ENCODE peak calls at places on chromosome 19, in nine cellular contexts. One of them, this sample, is unnamed.

GRCh38 chr19:39351537-39352037 is 9.4 kb downstream of the SAMD4B start:
- DNase-seq in GM23338: no peak
- DNase-seq in stomach: no peak
- DNase-seq in suprapubic skin: no peak
- DNase-seq in breast epithelium: no peak
- DNase-seq in transverse colon: no peak
- DNase-seq in H1: no peak
- DNase-seq in HCT116: no peak
- DNase-seq in K562: peak; percentile 38
- DNase-seq in this sample: no peak

GRCh38 chr19:55617426-55617825 is 6.9 kb downstream of the ZNF784 start:
- DNase-seq in GM23338: peak; percentile 1
- DNase-seq in stomach: no peak
- DNase-seq in suprapubic skin: no peak
- DNase-seq in breast epithelium: no peak
- DNase-seq in transverse colon: no peak
- DNase-seq in H1: no peak
- DNase-seq in HCT116: no peak
- DNase-seq in K562: no peak
- DNase-seq in this sample: no peak

GRCh38 chr19:46390866-46391265 is 22.5 kb downstream of the CCDC8 start:
- DNase-seq in GM23338: no peak
- DNase-seq in stomach: no peak
- DNase-seq in suprapubic skin: peak; percentile 65
- DNase-seq in breast epithelium: no peak
- DNase-seq in transverse colon: no peak
- DNase-seq in H1: no peak
- DNase-seq in HCT116: no peak
- DNase-seq in K562: no peak
- DNase-seq in this sample: no peak

GRCh38 chr19:14023404-14024235 is 4.3 kb upstream of the RLN3 start:
- DNase-seq in GM23338: peak; percentile 90
- DNase-seq in stomach: peak; percentile 58
- DNase-seq in suprapubic skin: no peak
- DNase-seq in breast epithelium: no peak
- DNase-seq in transverse colon: peak; percentile 73
- DNase-seq in H1: peak; percentile 62
- DNase-seq in HCT116: no peak
- DNase-seq in K562: peak; percentile 71
- DNase-seq in this sample: no peak

GRCh38 chr19:40217921-40218890 is at the start of gene TTC9B:
- DNase-seq in GM23338: peak; percentile 90
- DNase-seq in stomach: no peak
- DNase-seq in suprapubic skin: no peak
- DNase-seq in breast epithelium: no peak
- DNase-seq in transverse colon: no peak
- DNase-seq in H1: peak; percentile 46
- DNase-seq in HCT116: no peak
- DNase-seq in K562: peak; percentile 91
- DNase-seq in this sample: no peak

GRCh38 chr19:41321600-41322270 is 11.8 kb downstream of the CCDC97 start:
- DNase-seq in GM23338: peak; percentile 84
- DNase-seq in stomach: no peak
- DNase-seq in suprapubic skin: no peak
- DNase-seq in breast epithelium: no peak
- DNase-seq in transverse colon: peak; percentile 41
- DNase-seq in H1: peak; percentile 70
- DNase-seq in HCT116: no peak
- DNase-seq in K562: peak; percentile 65
- DNase-seq in this sample: no peak

GRCh38 chr19:50820549-50821247 is 2.9 kb downstream of the KLK1 start:
- DNase-seq in GM23338: peak; percentile 53
- DNase-seq in stomach: no peak
- DNase-seq in suprapubic skin: no peak
- DNase-seq in breast epithelium: no peak
- DNase-seq in transverse colon: peak; percentile 85
- DNase-seq in H1: no peak
- DNase-seq in HCT116: no peak
- DNase-seq in K562: peak; percentile 85
- DNase-seq in this sample: no peak

GRCh38 chr19:49766938-49767315 is at the start of gene AP2A1:
- DNase-seq in GM23338: no peak
- DNase-seq in stomach: no peak
- DNase-seq in suprapubic skin: no peak
- DNase-seq in breast epithelium: no peak
- DNase-seq in transverse colon: no peak
- DNase-seq in H1: no peak
- DNase-seq in HCT116: no peak
- DNase-seq in K562: no peak
- DNase-seq in this sample: no peak

GRCh38 chr19:2617393-2618165 is 84.9 kb downstream of the GNG7 start:
- DNase-seq in GM23338: no peak
- DNase-seq in stomach: no peak
- DNase-seq in suprapubic skin: no peak
- DNase-seq in breast epithelium: no peak
- DNase-seq in transverse colon: no peak
- DNase-seq in H1: no peak
- DNase-seq in HCT116: no peak
- DNase-seq in K562: no peak
- DNase-seq in this sample: no peak

GRCh38 chr19:2616741-2617392 is 85.6 kb downstream of the GNG7 start:
- DNase-seq in GM23338: no peak
- DNase-seq in stomach: peak; percentile 66
- DNase-seq in suprapubic skin: no peak
- DNase-seq in breast epithelium: no peak
- DNase-seq in transverse colon: peak; percentile 50
- DNase-seq in H1: no peak
- DNase-seq in HCT116: no peak
- DNase-seq in K562: no peak
- DNase-seq in this sample: no peak

GRCh38 chr19:2615782-2616181 is 86.7 kb downstream of the GNG7 start:
- DNase-seq in GM23338: no peak
- DNase-seq in stomach: no peak
- DNase-seq in suprapubic skin: no peak
- DNase-seq in breast epithelium: no peak
- DNase-seq in transverse colon: no peak
- DNase-seq in H1: no peak
- DNase-seq in HCT116: no peak
- DNase-seq in K562: no peak
- DNase-seq in this sample: no peak

GRCh38 chr19:2619076-2619475 is 83.4 kb downstream of the GNG7 start:
- DNase-seq in GM23338: no peak
- DNase-seq in stomach: no peak
- DNase-seq in suprapubic skin: no peak
- DNase-seq in breast epithelium: no peak
- DNase-seq in transverse colon: no peak
- DNase-seq in H1: no peak
- DNase-seq in HCT116: no peak
- DNase-seq in K562: no peak
- DNase-seq in this sample: no peak

DNA sequence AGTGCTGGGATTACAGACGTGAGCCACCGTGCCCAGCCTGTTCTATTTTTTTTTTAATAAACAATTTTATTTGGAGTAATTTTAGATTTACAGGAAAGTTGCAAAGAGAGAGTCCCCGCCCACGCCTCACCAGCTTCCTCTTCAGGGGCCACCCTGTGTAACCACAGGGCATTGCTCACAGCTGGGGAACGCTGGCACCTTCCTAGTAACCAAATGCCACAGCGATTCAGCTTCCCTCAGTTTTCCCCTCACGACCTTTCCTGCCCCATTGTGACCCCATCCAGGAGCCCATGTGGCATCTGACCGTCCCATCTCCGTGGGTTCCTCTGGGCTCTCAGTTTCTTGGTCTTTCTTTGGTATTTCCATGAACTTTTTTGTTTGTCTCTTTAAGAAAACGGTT is 83.9 kb downstream of the GNG7 start:
- DNase-seq in GM23338: no peak
- DNase-seq in stomach: peak; percentile 59
- DNase-seq in suprapubic skin: no peak
- DNase-seq in breast epithelium: peak; percentile 45
- DNase-seq in transverse colon: peak; percentile 74
- DNase-seq in H1: no peak
- DNase-seq in HCT116: peak; percentile 62
- DNase-seq in K562: no peak
- DNase-seq in this sample: no peak
- TF ChIP-seq POLR2AphosphoS5 in GM23338: no peak
- TF ChIP-seq POLR2AphosphoS5 in stomach: no peak
- TF ChIP-seq POLR2AphosphoS5 in suprapubic skin: no peak
- TF ChIP-seq POLR2AphosphoS5 in breast epithelium: peak; percentile 29
- TF ChIP-seq POLR2AphosphoS5 in transverse colon: no peak
- TF ChIP-seq POLR2AphosphoS5 in H1: no peak
- TF ChIP-seq POLR2AphosphoS5 in HCT116: no peak
- TF ChIP-seq POLR2AphosphoS5 in K562: no peak
- TF ChIP-seq POLR2AphosphoS5 in this sample: no peak

GRCh38 chr19:33769208-33769607 is 27.5 kb upstream of the KCTD15 start:
- DNase-seq in GM23338: no peak
- DNase-seq in stomach: no peak
- DNase-seq in suprapubic skin: no peak
- DNase-seq in breast epithelium: no peak
- DNase-seq in transverse colon: no peak
- DNase-seq in H1: no peak
- DNase-seq in HCT116: no peak
- DNase-seq in K562: no peak
- DNase-seq in this sample: no peak

GRCh38 chr19:33770107-33770506 is 26.6 kb upstream of the KCTD15 start:
- DNase-seq in GM23338: no peak
- DNase-seq in stomach: no peak
- DNase-seq in suprapubic skin: no peak
- DNase-seq in breast epithelium: no peak
- DNase-seq in transverse colon: no peak
- DNase-seq in H1: no peak
- DNase-seq in HCT116: no peak
- DNase-seq in K562: no peak
- DNase-seq in this sample: no peak

GRCh38 chr19:33771308-33772101 is 25.2 kb upstream of the KCTD15 start:
- DNase-seq in GM23338: peak; percentile 82
- DNase-seq in stomach: peak; percentile 76
- DNase-seq in suprapubic skin: no peak
- DNase-seq in breast epithelium: peak; percentile 36
- DNase-seq in transverse colon: peak; percentile 73
- DNase-seq in H1: peak; percentile 29
- DNase-seq in HCT116: no peak
- DNase-seq in K562: peak; percentile 84
- DNase-seq in this sample: no peak

GRCh38 chr19:33766623-33767022 is 30.0 kb upstream of the KCTD15 start:
- DNase-seq in GM23338: no peak
- DNase-seq in stomach: no peak
- DNase-seq in suprapubic skin: no peak
- DNase-seq in breast epithelium: no peak
- DNase-seq in transverse colon: no peak
- DNase-seq in H1: no peak
- DNase-seq in HCT116: no peak
- DNase-seq in K562: no peak
- DNase-seq in this sample: no peak

GRCh38 chr19:33767898-33768413 is 28.7 kb upstream of the KCTD15 start:
- DNase-seq in GM23338: peak; percentile 92
- DNase-seq in stomach: no peak
- DNase-seq in suprapubic skin: no peak
- DNase-seq in breast epithelium: no peak
- DNase-seq in transverse colon: no peak
- DNase-seq in H1: peak; percentile 44
- DNase-seq in HCT116: no peak
- DNase-seq in K562: peak; percentile 67
- DNase-seq in this sample: no peak
- TF ChIP-seq CTCF in GM23338: peak; percentile 81
- TF ChIP-seq CTCF in stomach: no peak
- TF ChIP-seq CTCF in suprapubic skin: no peak
- TF ChIP-seq CTCF in breast epithelium: no peak
- TF ChIP-seq CTCF in transverse colon: no peak
- TF ChIP-seq CTCF in H1: peak; percentile 80
- TF ChIP-seq CTCF in HCT116: peak; percentile 28
- TF ChIP-seq CTCF in K562: peak; percentile 32
- TF ChIP-seq CTCF in this sample: no peak

GRCh38 chr19:10653732-10654609 is at the start of gene ILF3:
- DNase-seq in GM23338: peak; percentile 100
- DNase-seq in stomach: peak; percentile 100
- DNase-seq in suprapubic skin: peak; percentile 100
- DNase-seq in breast epithelium: peak; percentile 100
- DNase-seq in transverse colon: peak; percentile 100
- DNase-seq in H1: peak; percentile 100
- DNase-seq in HCT116: peak; percentile 100
- DNase-seq in K562: peak; percentile 91
- DNase-seq in this sample: peak; percentile 100

GRCh38 chr19:10653482-10653731 is 739 bp upstream of the ILF3 start:
- DNase-seq in GM23338: no peak
- DNase-seq in stomach: no peak
- DNase-seq in suprapubic skin: no peak
- DNase-seq in breast epithelium: no peak
- DNase-seq in transverse colon: no peak
- DNase-seq in H1: no peak
- DNase-seq in HCT116: no peak
- DNase-seq in K562: no peak
- DNase-seq in this sample: no peak

GRCh38 chr19:10654610-10655456 is 687 bp downstream of the ILF3 start:
- DNase-seq in GM23338: peak; percentile 95
- DNase-seq in stomach: peak; percentile 35
- DNase-seq in suprapubic skin: peak; percentile 86
- DNase-seq in breast epithelium: peak; percentile 50
- DNase-seq in transverse colon: peak; percentile 52
- DNase-seq in H1: peak; percentile 72
- DNase-seq in HCT116: no peak
- DNase-seq in K562: peak; percentile 96
- DNase-seq in this sample: no peak

GRCh38 chr19:10651821-10652220 is 2.3 kb upstream of the ILF3 start:
- DNase-seq in GM23338: no peak
- DNase-seq in stomach: no peak
- DNase-seq in suprapubic skin: no peak
- DNase-seq in breast epithelium: no peak
- DNase-seq in transverse colon: no peak
- DNase-seq in H1: no peak
- DNase-seq in HCT116: no peak
- DNase-seq in K562: no peak
- DNase-seq in this sample: no peak

GRCh38 chr19:10655457-10656312 is 1.5 kb downstream of the ILF3 start:
- DNase-seq in GM23338: peak; percentile 40
- DNase-seq in stomach: no peak
- DNase-seq in suprapubic skin: no peak
- DNase-seq in breast epithelium: no peak
- DNase-seq in transverse colon: peak; percentile 18
- DNase-seq in H1: no peak
- DNase-seq in HCT116: no peak
- DNase-seq in K562: peak; percentile 14
- DNase-seq in this sample: no peak
- TF ChIP-seq POLR2AphosphoS5 in GM23338: peak; percentile 36
- TF ChIP-seq POLR2AphosphoS5 in stomach: no peak
- TF ChIP-seq POLR2AphosphoS5 in suprapubic skin: no peak
- TF ChIP-seq POLR2AphosphoS5 in breast epithelium: no peak
- TF ChIP-seq POLR2AphosphoS5 in transverse colon: no peak
- TF ChIP-seq POLR2AphosphoS5 in H1: peak; percentile 92
- TF ChIP-seq POLR2AphosphoS5 in HCT116: no peak
- TF ChIP-seq POLR2AphosphoS5 in K562: no peak
- TF ChIP-seq POLR2AphosphoS5 in this sample: no peak

GRCh38 chr19:45305421-45305820 is 17.3 kb downstream of the CKM start:
- DNase-seq in GM23338: peak; percentile 69
- DNase-seq in stomach: no peak
- DNase-seq in suprapubic skin: no peak
- DNase-seq in breast epithelium: no peak
- DNase-seq in transverse colon: no peak
- DNase-seq in H1: no peak
- DNase-seq in HCT116: no peak
- DNase-seq in K562: no peak
- DNase-seq in this sample: no peak

GRCh38 chr19:45305007-45305406 is 17.7 kb downstream of the CKM start:
- DNase-seq in GM23338: no peak
- DNase-seq in stomach: no peak
- DNase-seq in suprapubic skin: no peak
- DNase-seq in breast epithelium: no peak
- DNase-seq in transverse colon: no peak
- DNase-seq in H1: no peak
- DNase-seq in HCT116: no peak
- DNase-seq in K562: no peak
- DNase-seq in this sample: no peak

GRCh38 chr19:45306040-45306439 is 16.6 kb downstream of the CKM start:
- DNase-seq in GM23338: no peak
- DNase-seq in stomach: no peak
- DNase-seq in suprapubic skin: no peak
- DNase-seq in breast epithelium: no peak
- DNase-seq in transverse colon: no peak
- DNase-seq in H1: no peak
- DNase-seq in HCT116: no peak
- DNase-seq in K562: no peak
- DNase-seq in this sample: no peak

GRCh38 chr19:45303269-45304060 is 19.2 kb downstream of the CKM start:
- DNase-seq in GM23338: no peak
- DNase-seq in stomach: no peak
- DNase-seq in suprapubic skin: no peak
- DNase-seq in breast epithelium: no peak
- DNase-seq in transverse colon: no peak
- DNase-seq in H1: no peak
- DNase-seq in HCT116: no peak
- DNase-seq in K562: no peak
- DNase-seq in this sample: no peak

DNA sequence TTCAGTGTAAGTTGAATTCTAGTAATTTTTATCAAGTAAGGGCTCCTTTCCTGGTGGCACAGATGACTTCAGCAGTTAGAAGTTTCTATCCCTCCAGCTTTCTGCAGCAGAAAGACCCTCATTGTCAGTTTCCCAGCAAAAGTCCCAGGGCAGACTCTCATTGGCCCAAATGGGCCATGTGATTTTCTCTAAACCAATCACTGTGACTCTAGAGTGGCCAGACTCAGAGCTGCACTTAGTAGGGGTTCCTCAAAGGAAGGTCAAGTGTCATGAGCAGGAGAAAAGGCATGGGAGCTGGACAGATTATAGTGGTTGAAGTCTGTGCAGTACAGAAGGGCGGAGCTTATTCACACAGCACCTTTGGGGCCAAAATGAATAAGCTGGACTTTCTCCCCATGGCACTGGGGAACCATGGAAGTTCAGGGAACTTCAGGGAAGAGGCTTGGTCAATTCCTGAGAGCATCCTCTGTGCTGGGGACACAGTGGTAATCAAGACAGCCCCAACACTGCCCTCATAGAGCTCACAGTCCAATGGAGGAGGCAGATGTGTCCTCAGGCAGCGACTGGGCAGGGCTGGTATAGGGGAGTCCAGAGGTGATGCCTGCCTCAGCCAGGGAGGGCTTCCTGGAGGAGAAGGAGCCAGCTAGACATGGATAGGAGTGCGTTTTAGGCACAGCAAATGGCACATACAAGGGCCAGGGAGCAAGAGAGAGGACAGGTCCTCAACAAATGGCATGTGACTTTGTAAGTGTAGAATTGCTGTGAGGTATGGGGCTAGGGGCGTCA is 18.3 kb downstream of the CKM start:
- DNase-seq in GM23338: no peak
- DNase-seq in stomach: no peak
- DNase-seq in suprapubic skin: no peak
- DNase-seq in breast epithelium: no peak
- DNase-seq in transverse colon: no peak
- DNase-seq in H1: no peak
- DNase-seq in HCT116: no peak
- DNase-seq in K562: no peak
- DNase-seq in this sample: no peak
- TF ChIP-seq CTCF in GM23338: no peak
- TF ChIP-seq CTCF in stomach: no peak
- TF ChIP-seq CTCF in suprapubic skin: no peak
- TF ChIP-seq CTCF in breast epithelium: no peak
- TF ChIP-seq CTCF in transverse colon: no peak
- TF ChIP-seq CTCF in H1: no peak
- TF ChIP-seq CTCF in HCT116: no peak
- TF ChIP-seq CTCF in K562: no peak
- TF ChIP-seq CTCF in this sample: no peak

This sample was measured in vagina.